ENCODE peak calls at places on chromosomes 13 and 19, in six cellular contexts. J is endothelial cell, T is A549, P is AG10803, R is heart left ventricle, U is left lung. Z is an unnamed sample.
A peak's percentile ranks its signal among the peaks of the same experiment; 100 is the strongest.

GRCh38 chr13:42992585-42993122 is 613 bp upstream of the EPSTI1 start:
- DNase-seq in J (no peak), T (no peak), P (no peak), R (no peak), U (no peak), Z (no peak)

GRCh38 chr19:17255150-17255621 is 9.4 kb downstream of the USHBP1 start:
- DNase-seq in J (no peak), T (no peak), P (no peak), R (no peak), U (peak; percentile 61), Z (no peak)

GRCh38 chr19:36203293-36203692 is 11.2 kb downstream of the ZNF565 start:
- DNase-seq in J (no peak), T (no peak), P (no peak), R (no peak), U (no peak), Z (no peak)

GRCh38 chr19:10142701-10143375 is 23.1 kb upstream of the EIF3G start:
- DNase-seq in J (no peak), T (no peak), P (no peak), R (no peak), U (no peak), Z (no peak)

GRCh38 chr13:110280996-110281688 is 25.8 kb downstream of the COL4A1 start:
- DNase-seq in J (no peak), T (no peak), P (no peak), R (peak; percentile 31), U (no peak), Z (no peak)

GRCh38 chr19:48629599-48630288 is 7.4 kb downstream of the DBP start:
- DNase-seq in J (peak; percentile 68), T (no peak), P (no peak), R (peak; percentile 42), U (no peak), Z (peak; percentile 87)

GRCh38 chr13:64793592-64793991 is 2436.5 kb downstream of the PCDH9 start:
- DNase-seq in J (no peak), T (no peak), P (no peak), R (no peak), U (no peak), Z (no peak)

GRCh38 chr19:49442354-49442753 is 1.0 kb upstream of the SLC17A7 start:
- DNase-seq in J (no peak), T (peak; percentile 56), P (no peak), R (no peak), U (no peak), Z (peak; percentile 64)

GRCh38 chr13:87172166-87172825 is 498.9 kb upstream of the SLITRK5 start:
- DNase-seq in J (no peak), T (no peak), P (no peak), R (no peak), U (no peak), Z (no peak)

GRCh38 chr19:35712529-35712909 is 5.3 kb upstream of the KMT2B start:
- DNase-seq in J (no peak), T (no peak), P (no peak), R (no peak), U (no peak), Z (no peak)

GRCh38 chr19:20078696-20079095 is 896 bp downstream of the ZNF90 start:
- DNase-seq in J (peak; percentile 25), T (no peak), P (peak; percentile 16), R (peak; percentile 22), U (peak; percentile 44), Z (peak; percentile 48)

GRCh38 chr13:114053026-114053425 is 79.2 kb upstream of the C13orf46 start:
- DNase-seq in J (no peak), T (no peak), P (peak; percentile 38), R (no peak), U (no peak), Z (no peak)

GRCh38 chr13:113397606-113398425 is 33.9 kb upstream of the GRTP1 start:
- DNase-seq in J (no peak), T (no peak), P (no peak), R (peak; percentile 20), U (no peak), Z (no peak)

GRCh38 chr13:44822291-44822690 is 167.0 kb downstream of the NUFIP1 start:
- DNase-seq in J (no peak), T (no peak), P (no peak), R (no peak), U (no peak), Z (no peak)

GRCh38 chr19:51503428-51503827 is 1.8 kb upstream of the SIGLEC12 start:
- DNase-seq in J (no peak), T (no peak), P (no peak), R (no peak), U (no peak), Z (no peak)

GRCh38 chr19:16371540-16371986 is 46.9 kb downstream of the KLF2 start:
- DNase-seq in J (no peak), T (no peak), P (no peak), R (peak; percentile 71), U (peak; percentile 79), Z (no peak)

GRCh38 chr19:49301165-49301865 is 23.7 kb downstream of the SLC6A16 start:
- DNase-seq in J (peak; percentile 83), T (peak; percentile 78), P (peak; percentile 39), R (peak; percentile 74), U (peak; percentile 82), Z (peak; percentile 93)

GRCh38 chr13:52650731-52651130 is 1.9 kb upstream of the SUGT1 start:
- DNase-seq in J (no peak), T (no peak), P (no peak), R (no peak), U (no peak), Z (no peak)

GRCh38 chr13:52646967-52647366 is 4.7 kb downstream of the HNRNPA1L2 start:
- DNase-seq in J (no peak), T (no peak), P (no peak), R (no peak), U (no peak), Z (no peak)

GRCh38 chr13:52651880-52652169 is 811 bp upstream of the SUGT1 start:
- DNase-seq in J (no peak), T (no peak), P (no peak), R (no peak), U (no peak), Z (no peak)

GRCh38 chr13:52652980-52653303 is 306 bp downstream of the SUGT1 start:
- DNase-seq in J (no peak), T (no peak), P (no peak), R (no peak), U (peak; percentile 50), Z (no peak)

GRCh38 chr13:52652170-52652979 is at the start of gene SUGT1:
- DNase-seq in J (peak; percentile 93), T (peak; percentile 96), P (peak; percentile 98), R (peak; percentile 98), U (peak; percentile 98), Z (peak; percentile 98)
- TF ChIP-seq CTCF in J (peak; percentile 48), T (peak; percentile 40), P (peak; percentile 74), R (peak; percentile 29), U (peak; percentile 42), Z (no peak)

GRCh38 chr13:102402292-102402691 is 444 bp upstream of the FGF14 start:
- DNase-seq in J (peak; percentile 41), T (no peak), P (no peak), R (peak; percentile 29), U (no peak), Z (peak; percentile 77)
- TF ChIP-seq CTCF in J (no peak), T (no peak), P (no peak), R (no peak), U (no peak), Z (no peak)

DNA sequence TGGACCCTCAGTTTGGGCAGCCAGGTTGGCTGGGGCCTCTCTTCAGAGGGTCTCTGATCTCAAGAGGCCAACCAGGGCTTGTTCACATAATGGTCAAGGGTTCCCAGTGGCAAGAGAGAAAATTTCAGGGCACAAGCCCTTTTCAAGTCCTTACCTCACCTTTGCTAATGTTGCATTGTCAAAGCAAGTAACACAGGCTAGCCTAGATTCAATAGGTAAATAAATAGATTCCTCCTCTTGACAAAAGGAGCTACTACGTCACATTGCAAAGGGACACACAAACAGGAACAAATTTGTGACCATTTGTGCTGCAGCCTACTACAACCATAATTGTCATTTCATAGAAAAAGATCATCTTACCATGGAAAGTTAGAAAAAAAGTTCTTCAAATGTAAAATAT is 33.9 kb upstream of the FRY start:
- DNase-seq in J (no peak), T (no peak), P (no peak), R (no peak), U (no peak), Z (no peak)
- TF ChIP-seq CTCF in J (no peak), T (no peak), P (no peak), R (no peak), U (no peak), Z (no peak)

GRCh38 chr19:53580871-53581835 is 43.2 kb downstream of the ZNF331 start:
- DNase-seq in J (no peak), T (no peak), P (no peak), R (no peak), U (no peak), Z (no peak)

GRCh38 chr19:53579518-53579917 is 41.6 kb downstream of the ZNF331 start:
- DNase-seq in J (no peak), T (no peak), P (no peak), R (no peak), U (no peak), Z (no peak)

GRCh38 chr19:53583181-53583580 is 45.2 kb downstream of the ZNF331 start:
- DNase-seq in J (no peak), T (no peak), P (no peak), R (no peak), U (no peak), Z (no peak)

GRCh38 chr19:53577968-53578367 is 40.0 kb downstream of the ZNF331 start:
- DNase-seq in J (no peak), T (no peak), P (no peak), R (no peak), U (no peak), Z (no peak)

GRCh38 chr19:53581871-53582279 is 43.9 kb downstream of the ZNF331 start:
- DNase-seq in J (no peak), T (no peak), P (no peak), R (no peak), U (no peak), Z (no peak)
- TF ChIP-seq CTCF in J (no peak), T (no peak), P (no peak), R (no peak), U (no peak), Z (no peak)

GRCh38 chr13:98019186-98019585 is 65.7 kb downstream of the IPO5 start:
- DNase-seq in J (no peak), T (no peak), P (no peak), R (no peak), U (no peak), Z (no peak)
- TF ChIP-seq CTCF in J (no peak), T (no peak), P (no peak), R (no peak), U (no peak), Z (no peak)